ENCODE peak calls at places on chromosomes 4 and X, in nine cellular contexts. One of them, this sample, is unnamed.

GRCh38 chr4:13534344-13535063 is 9.8 kb downstream of the NKX3-2 start:
- DNase-seq in H1: no peak
- DNase-seq in uterus: no peak
- DNase-seq in esophagus muscularis mucosa: peak
- DNase-seq in upper lobe of left lung: peak
- DNase-seq in heart left ventricle: no peak
- DNase-seq in right lobe of liver: no peak
- DNase-seq in sigmoid colon: peak
- DNase-seq in HCT116: no peak
- DNase-seq in this sample: no peak

GRCh38 chr4:180407273-180407885 is 1835.8 kb upstream of the TENM3 start:
- DNase-seq in HCT116: no peak
- DNase-seq in upper lobe of left lung: no peak
- DNase-seq in esophagus muscularis mucosa: no peak
- DNase-seq in right lobe of liver: no peak
- DNase-seq in heart left ventricle: no peak
- DNase-seq in sigmoid colon: no peak
- DNase-seq in uterus: no peak
- DNase-seq in H1: no peak
- DNase-seq in this sample: no peak

GRCh38 chr4:127610488-127610887 is 22.3 kb upstream of the INTU start:
- DNase-seq in H1: no peak
- DNase-seq in upper lobe of left lung: no peak
- DNase-seq in esophagus muscularis mucosa: no peak
- DNase-seq in sigmoid colon: no peak
- DNase-seq in HCT116: no peak
- DNase-seq in uterus: no peak
- DNase-seq in heart left ventricle: no peak
- DNase-seq in right lobe of liver: no peak
- DNase-seq in this sample: no peak

GRCh38 chr4:41257257-41257900 is 651 bp downstream of the UCHL1 start:
- DNase-seq in esophagus muscularis mucosa: no peak
- DNase-seq in sigmoid colon: peak
- DNase-seq in upper lobe of left lung: peak
- DNase-seq in heart left ventricle: peak
- DNase-seq in H1: no peak
- DNase-seq in uterus: no peak
- DNase-seq in HCT116: no peak
- DNase-seq in right lobe of liver: peak
- DNase-seq in this sample: peak

GRCh38 chr4:156999175-156999517 is 27.5 kb upstream of the PDGFC start:
- DNase-seq in H1: no peak
- DNase-seq in heart left ventricle: peak
- DNase-seq in esophagus muscularis mucosa: no peak
- DNase-seq in HCT116: peak
- DNase-seq in upper lobe of left lung: no peak
- DNase-seq in sigmoid colon: no peak
- DNase-seq in right lobe of liver: no peak
- DNase-seq in uterus: peak
- DNase-seq in this sample: no peak

GRCh38 chr4:120683902-120684540 is 238.5 kb downstream of the PRDM5 start:
- DNase-seq in right lobe of liver: no peak
- DNase-seq in upper lobe of left lung: no peak
- DNase-seq in H1: no peak
- DNase-seq in esophagus muscularis mucosa: no peak
- DNase-seq in HCT116: no peak
- DNase-seq in heart left ventricle: no peak
- DNase-seq in uterus: no peak
- DNase-seq in sigmoid colon: no peak
- DNase-seq in this sample: no peak

GRCh38 chrX:149151805-149152757 is 353.0 kb downstream of the IDS start:
- DNase-seq in HCT116: no peak
- DNase-seq in upper lobe of left lung: no peak
- DNase-seq in esophagus muscularis mucosa: no peak
- DNase-seq in uterus: no peak
- DNase-seq in heart left ventricle: no peak
- DNase-seq in H1: no peak
- DNase-seq in right lobe of liver: no peak
- DNase-seq in sigmoid colon: no peak
- DNase-seq in this sample: no peak

GRCh38 chr4:174402470-174403176 is 118.9 kb downstream of the CEP44 start:
- DNase-seq in sigmoid colon: no peak
- DNase-seq in heart left ventricle: no peak
- DNase-seq in right lobe of liver: no peak
- DNase-seq in uterus: no peak
- DNase-seq in upper lobe of left lung: no peak
- DNase-seq in H1: no peak
- DNase-seq in esophagus muscularis mucosa: no peak
- DNase-seq in HCT116: no peak
- DNase-seq in this sample: no peak

GRCh38 chr4:122591196-122591595 is 29.7 kb downstream of the IL21 start:
- DNase-seq in heart left ventricle: no peak
- DNase-seq in sigmoid colon: no peak
- DNase-seq in H1: no peak
- DNase-seq in right lobe of liver: no peak
- DNase-seq in uterus: no peak
- DNase-seq in HCT116: no peak
- DNase-seq in upper lobe of left lung: no peak
- DNase-seq in esophagus muscularis mucosa: no peak
- DNase-seq in this sample: no peak

GRCh38 chr4:85860066-85860465 is 385.1 kb downstream of the ARHGAP24 start:
- DNase-seq in right lobe of liver: no peak
- DNase-seq in H1: no peak
- DNase-seq in upper lobe of left lung: no peak
- DNase-seq in heart left ventricle: no peak
- DNase-seq in esophagus muscularis mucosa: no peak
- DNase-seq in uterus: no peak
- DNase-seq in HCT116: no peak
- DNase-seq in sigmoid colon: no peak
- DNase-seq in this sample: no peak

GRCh38 chr4:19729873-19730735 is 521.6 kb upstream of the SLIT2 start:
- DNase-seq in heart left ventricle: peak
- DNase-seq in H1: no peak
- DNase-seq in HCT116: no peak
- DNase-seq in upper lobe of left lung: no peak
- DNase-seq in sigmoid colon: no peak
- DNase-seq in uterus: no peak
- DNase-seq in esophagus muscularis mucosa: no peak
- DNase-seq in right lobe of liver: no peak
- DNase-seq in this sample: no peak

GRCh38 chr4:17366496-17366895 is 145.4 kb downstream of the QDPR start:
- DNase-seq in sigmoid colon: no peak
- DNase-seq in H1: no peak
- DNase-seq in esophagus muscularis mucosa: no peak
- DNase-seq in heart left ventricle: no peak
- DNase-seq in HCT116: no peak
- DNase-seq in upper lobe of left lung: no peak
- DNase-seq in right lobe of liver: no peak
- DNase-seq in uterus: no peak
- DNase-seq in this sample: no peak

GRCh38 chrX:48086119-48086518 is 14.7 kb upstream of the ZNF630 start:
- DNase-seq in sigmoid colon: no peak
- DNase-seq in H1: no peak
- DNase-seq in upper lobe of left lung: no peak
- DNase-seq in right lobe of liver: no peak
- DNase-seq in heart left ventricle: no peak
- DNase-seq in esophagus muscularis mucosa: no peak
- DNase-seq in uterus: no peak
- DNase-seq in HCT116: peak
- DNase-seq in this sample: no peak

GRCh38 chr4:113639311-113639710 is 122.2 kb downstream of the CAMK2D start:
- DNase-seq in uterus: no peak
- DNase-seq in right lobe of liver: no peak
- DNase-seq in H1: no peak
- DNase-seq in sigmoid colon: no peak
- DNase-seq in HCT116: no peak
- DNase-seq in upper lobe of left lung: no peak
- DNase-seq in esophagus muscularis mucosa: no peak
- DNase-seq in heart left ventricle: no peak
- DNase-seq in this sample: no peak

GRCh38 chr4:96305030-96305429 is 465.1 kb downstream of the PDHA2 start:
- DNase-seq in esophagus muscularis mucosa: no peak
- DNase-seq in HCT116: no peak
- DNase-seq in sigmoid colon: no peak
- DNase-seq in heart left ventricle: no peak
- DNase-seq in right lobe of liver: no peak
- DNase-seq in upper lobe of left lung: no peak
- DNase-seq in uterus: no peak
- DNase-seq in H1: no peak
- DNase-seq in this sample: no peak

GRCh38 chrX:2401590-2402360 is 99.0 kb downstream of the DHRSX start:
- DNase-seq in esophagus muscularis mucosa: no peak
- DNase-seq in H1: no peak
- DNase-seq in HCT116: peak
- DNase-seq in sigmoid colon: no peak
- DNase-seq in uterus: no peak
- DNase-seq in right lobe of liver: no peak
- DNase-seq in upper lobe of left lung: no peak
- DNase-seq in heart left ventricle: no peak
- DNase-seq in this sample: peak

GRCh38 chr4:110183643-110184042 is 14.8 kb downstream of the ELOVL6 start:
- DNase-seq in uterus: no peak
- DNase-seq in esophagus muscularis mucosa: no peak
- DNase-seq in HCT116: no peak
- DNase-seq in H1: no peak
- DNase-seq in right lobe of liver: no peak
- DNase-seq in upper lobe of left lung: no peak
- DNase-seq in heart left ventricle: no peak
- DNase-seq in sigmoid colon: no peak
- DNase-seq in this sample: no peak

GRCh38 chr4:157514711-157515110 is 294.2 kb downstream of the GRIA2 start:
- DNase-seq in HCT116: no peak
- DNase-seq in uterus: no peak
- DNase-seq in right lobe of liver: no peak
- DNase-seq in upper lobe of left lung: no peak
- DNase-seq in esophagus muscularis mucosa: no peak
- DNase-seq in H1: peak
- DNase-seq in heart left ventricle: no peak
- DNase-seq in sigmoid colon: no peak
- DNase-seq in this sample: no peak

GRCh38 chr4:87216469-87216868 is 3.9 kb downstream of the KLHL8 start:
- DNase-seq in sigmoid colon: no peak
- DNase-seq in heart left ventricle: no peak
- DNase-seq in upper lobe of left lung: no peak
- DNase-seq in right lobe of liver: no peak
- DNase-seq in HCT116: no peak
- DNase-seq in H1: no peak
- DNase-seq in esophagus muscularis mucosa: no peak
- DNase-seq in uterus: no peak
- DNase-seq in this sample: no peak

GRCh38 chrX:19659929-19660328 is 144.6 kb upstream of the MAP3K15 start:
- DNase-seq in right lobe of liver: no peak
- DNase-seq in sigmoid colon: no peak
- DNase-seq in esophagus muscularis mucosa: no peak
- DNase-seq in heart left ventricle: no peak
- DNase-seq in uterus: no peak
- DNase-seq in HCT116: no peak
- DNase-seq in upper lobe of left lung: no peak
- DNase-seq in H1: no peak
- DNase-seq in this sample: no peak

GRCh38 chrX:136528645-136529315 is 3.2 kb upstream of the VGLL1 start:
- DNase-seq in sigmoid colon: no peak
- DNase-seq in H1: no peak
- DNase-seq in upper lobe of left lung: no peak
- DNase-seq in esophagus muscularis mucosa: no peak
- DNase-seq in right lobe of liver: no peak
- DNase-seq in heart left ventricle: no peak
- DNase-seq in HCT116: no peak
- DNase-seq in uterus: no peak
- DNase-seq in this sample: no peak
- H3K4me3 ChIP-seq in sigmoid colon: no peak
- H3K4me3 ChIP-seq in H1: no peak
- H3K4me3 ChIP-seq in upper lobe of left lung: no peak
- H3K4me3 ChIP-seq in esophagus muscularis mucosa: no peak
- H3K4me3 ChIP-seq in right lobe of liver: no peak
- H3K4me3 ChIP-seq in heart left ventricle: no peak
- H3K4me3 ChIP-seq in HCT116: no peak
- H3K4me3 ChIP-seq in uterus: no peak
- H3K4me3 ChIP-seq in this sample: no peak

GRCh38 chr4:15366660-15367059 is 61.2 kb upstream of the C1QTNF7 start:
- DNase-seq in right lobe of liver: no peak
- DNase-seq in esophagus muscularis mucosa: no peak
- DNase-seq in H1: no peak
- DNase-seq in HCT116: no peak
- DNase-seq in upper lobe of left lung: no peak
- DNase-seq in uterus: no peak
- DNase-seq in sigmoid colon: no peak
- DNase-seq in heart left ventricle: no peak
- DNase-seq in this sample: no peak
- TF ChIP-seq POLR2A in right lobe of liver: no peak
- TF ChIP-seq POLR2A in esophagus muscularis mucosa: no peak
- TF ChIP-seq POLR2A in H1: no peak
- TF ChIP-seq POLR2A in HCT116: no peak
- TF ChIP-seq POLR2A in upper lobe of left lung: no peak
- TF ChIP-seq POLR2A in uterus: no peak
- TF ChIP-seq POLR2A in sigmoid colon: no peak
- TF ChIP-seq POLR2A in heart left ventricle: no peak
- TF ChIP-seq POLR2A in this sample: no peak

DNA sequence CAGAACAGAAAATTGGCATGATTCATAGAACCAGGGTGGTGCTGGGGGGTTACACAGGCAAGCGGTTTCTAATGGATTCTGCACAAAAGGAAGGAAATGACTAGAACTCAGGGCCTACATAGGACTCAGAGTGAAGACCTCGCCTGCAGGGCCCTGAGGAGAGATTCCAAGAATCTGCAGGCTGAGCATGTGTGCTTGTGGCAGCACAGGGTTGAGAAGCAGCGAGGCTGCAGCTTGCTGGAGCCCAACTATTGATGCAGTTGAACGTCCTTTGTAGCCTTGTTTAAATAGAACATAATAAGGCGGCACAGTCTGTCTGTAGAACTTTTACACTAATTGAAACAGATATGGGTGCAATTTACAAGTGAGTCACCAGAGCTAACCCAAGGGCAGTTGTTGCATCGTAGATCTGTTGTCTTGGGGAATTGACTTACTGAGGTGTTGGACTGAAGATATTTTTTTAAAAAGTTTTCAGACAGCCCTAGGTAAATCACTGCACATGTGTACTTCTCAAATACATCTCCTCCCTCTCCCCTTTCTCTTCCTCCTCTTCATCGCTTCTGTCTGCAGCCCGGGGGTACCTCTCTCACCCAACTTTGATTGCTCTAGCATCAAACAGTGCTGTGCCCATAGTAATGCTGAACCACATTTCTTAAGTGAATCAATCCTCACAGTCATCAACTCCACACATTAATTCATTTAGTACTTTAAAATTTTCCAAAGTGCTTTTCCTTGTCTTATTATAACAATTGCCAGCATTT is 58.3 kb downstream of the RHOH start:
- DNase-seq in HCT116: peak
- DNase-seq in esophagus muscularis mucosa: no peak
- DNase-seq in right lobe of liver: no peak
- DNase-seq in upper lobe of left lung: no peak
- DNase-seq in uterus: no peak
- DNase-seq in sigmoid colon: no peak
- DNase-seq in H1: no peak
- DNase-seq in heart left ventricle: no peak
- DNase-seq in this sample: no peak
- H3K27ac ChIP-seq in HCT116: peak
- H3K27ac ChIP-seq in esophagus muscularis mucosa: no peak
- H3K27ac ChIP-seq in right lobe of liver: no peak
- H3K27ac ChIP-seq in upper lobe of left lung: no peak
- H3K27ac ChIP-seq in uterus: no peak
- H3K27ac ChIP-seq in sigmoid colon: no peak
- H3K27ac ChIP-seq in H1: no peak
- H3K27ac ChIP-seq in heart left ventricle: no peak
- H3K27ac ChIP-seq in this sample: no peak

GRCh38 chrX:71053217-71053621 is 14.9 kb downstream of the SNX12 start:
- DNase-seq in esophagus muscularis mucosa: no peak
- DNase-seq in heart left ventricle: peak
- DNase-seq in H1: peak
- DNase-seq in HCT116: no peak
- DNase-seq in uterus: no peak
- DNase-seq in sigmoid colon: no peak
- DNase-seq in upper lobe of left lung: peak
- DNase-seq in right lobe of liver: no peak
- DNase-seq in this sample: no peak
- H3K4me3 ChIP-seq in esophagus muscularis mucosa: peak
- H3K4me3 ChIP-seq in heart left ventricle: peak
- H3K4me3 ChIP-seq in H1: peak
- H3K4me3 ChIP-seq in HCT116: no peak
- H3K4me3 ChIP-seq in uterus: no peak
- H3K4me3 ChIP-seq in sigmoid colon: no peak
- H3K4me3 ChIP-seq in upper lobe of left lung: no peak
- H3K4me3 ChIP-seq in right lobe of liver: no peak
- H3K4me3 ChIP-seq in this sample: no peak

This sample was measured in gastrocnemius medialis.